ENCODE peak calls at places on chromosomes 12 and 14, in six cellular contexts. D, R, I, L, X and J are unnamed samples.

GRCh38 chr14:37610945-37611523 is 15.6 kb downstream of the TTC6 start:
- DNase-seq in R (no peak), D (no peak), I (no peak), X (no peak), L (no peak), J (no peak)

GRCh38 chr12:63298386-63298930 is 147.5 kb upstream of the AVPR1A start:
- DNase-seq in D (no peak), L (no peak), I (no peak), X (no peak), R (no peak), J (no peak)

GRCh38 chr14:23640524-23641141 is 4.5 kb downstream of the DHRS2 start:
- DNase-seq in R (no peak), L (no peak), I (no peak), D (peak), X (peak), J (no peak)

GRCh38 chr14:67567654-67568053 is 32.4 kb downstream of the PIGH start:
- DNase-seq in X (no peak), D (no peak), L (no peak), I (no peak), R (no peak), J (no peak)

GRCh38 chr12:57165741-57166140 is 18.3 kb upstream of the LRP1-AS start:
- DNase-seq in D (peak), X (no peak), I (no peak), R (no peak), L (no peak), J (no peak)

GRCh38 chr12:108060054-108060453 is 69.0 kb upstream of the WSCD2 start:
- DNase-seq in I (no peak), X (no peak), R (no peak), D (no peak), L (no peak), J (no peak)

GRCh38 chr12:126198516-126198915 is 1133.3 kb downstream of the AACS start:
- DNase-seq in X (no peak), I (no peak), D (no peak), R (no peak), L (no peak), J (no peak)

GRCh38 chr14:100275214-100275613 is 31.0 kb downstream of the SLC25A29 start:
- DNase-seq in D (no peak), X (no peak), I (no peak), L (no peak), R (no peak), J (no peak)

GRCh38 chr12:32454075-32454474 is 54.7 kb downstream of the FGD4 start:
- DNase-seq in R (no peak), I (no peak), X (no peak), L (no peak), D (peak), J (no peak)

GRCh38 chr12:31585895-31586294 is 5.0 kb downstream of the DENND5B start:
- DNase-seq in X (no peak), I (no peak), L (no peak), D (no peak), R (no peak), J (no peak)

GRCh38 chr14:37593496-37594237 is 1.4 kb downstream of the FOXA1 start:
- DNase-seq in R (no peak), D (no peak), X (no peak), I (no peak), L (no peak), J (no peak)

GRCh38 chr12:69789351-69789750 is 35.7 kb upstream of the MYRFL start:
- DNase-seq in R (no peak), X (no peak), I (no peak), L (no peak), D (no peak), J (no peak)

GRCh38 chr14:20564501-20564997 is 3.7 kb upstream of the RNASE9 start:
- DNase-seq in L (no peak), X (no peak), I (no peak), R (no peak), D (no peak), J (no peak)

GRCh38 chr14:96790715-96791114 is 6.5 kb upstream of the VRK1 start:
- DNase-seq in I (no peak), L (no peak), X (no peak), R (no peak), D (no peak), J (no peak)

GRCh38 chr14:63470877-63471565 is 72.2 kb downstream of the PPP2R5E start:
- DNase-seq in D (peak), X (no peak), L (no peak), R (no peak), I (peak), J (no peak)

GRCh38 chr12:89350661-89351488 is 1.4 kb downstream of the DUSP6 start:
- DNase-seq in R (no peak), L (peak), X (no peak), I (peak), D (no peak), J (no peak)

GRCh38 chr14:21267431-21267845 is 1.8 kb downstream of the HNRNPC start:
- DNase-seq in R (no peak), D (no peak), L (no peak), X (no peak), I (peak), J (no peak)

GRCh38 chr14:83483063-83483462 is 1949.4 kb upstream of the SEL1L start:
- DNase-seq in L (no peak), X (no peak), D (peak), R (no peak), I (no peak), J (no peak)

GRCh38 chr12:76586764-76587395 is 27.3 kb upstream of the OSBPL8 start:
- DNase-seq in X (peak), R (no peak), I (peak), D (peak), L (peak), J (no peak)

GRCh38 chr12:124449623-124450375 is 117.6 kb downstream of the NCOR2 start:
- DNase-seq in L (no peak), I (no peak), D (no peak), X (no peak), R (no peak), J (no peak)

GRCh38 chr12:47281667-47282171 is 202.0 kb upstream of the AMIGO2 start:
- DNase-seq in R (no peak), D (no peak), X (no peak), L (peak), I (no peak), J (no peak)

GRCh38 chr14:37903561-37904191 is 304.0 kb upstream of the SSTR1 start:
- DNase-seq in L (peak), D (peak), X (peak), I (peak), R (no peak), J (no peak)

GRCh38 chr14:65287264-65288131 is 125.0 kb upstream of the FUT8 start:
- DNase-seq in D (no peak), I (peak), X (no peak), L (peak), R (no peak), J (no peak)

GRCh38 chr12:2998789-2999264 is 39.6 kb downstream of the TEAD4 start:
- DNase-seq in D (peak), I (no peak), L (no peak), X (no peak), R (no peak), J (peak)

GRCh38 chr12:27652174-27652763 is 44.0 kb upstream of the REP15 start:
- DNase-seq in L (no peak), D (peak), I (peak), R (peak), X (peak), J (peak)

GRCh38 chr12:88726806-88727722 is 146.8 kb upstream of the KITLG start:
- DNase-seq in I (no peak), L (no peak), R (no peak), X (no peak), D (peak), J (no peak)

GRCh38 chr12:113609692-113610469 is 138.2 kb upstream of the LHX5 start:
- DNase-seq in L (no peak), X (no peak), I (no peak), R (no peak), D (no peak), J (no peak)

GRCh38 chr14:34436960-34437728 is 24.9 kb downstream of the SPTSSA start:
- DNase-seq in I (no peak), D (no peak), L (no peak), R (no peak), X (no peak), J (no peak)

GRCh38 chr12:120741476-120742206 is 16.0 kb downstream of the ACADS start:
- DNase-seq in I (no peak), X (no peak), D (no peak), R (no peak), L (no peak), J (no peak)

GRCh38 chr14:59055439-59056045 is 132.9 kb upstream of the DAAM1 start:
- DNase-seq in D (peak), X (peak), L (peak), I (peak), R (peak), J (no peak)

GRCh38 chr14:90403065-90403464 is 6.2 kb downstream of the CALM1 start:
- DNase-seq in R (no peak), L (no peak), I (no peak), X (no peak), D (no peak), J (no peak)

GRCh38 chr12:52395761-52396434 is 10.2 kb downstream of the KRT82 start:
- DNase-seq in X (peak), I (peak), R (no peak), D (no peak), L (no peak), J (no peak)

GRCh38 chr14:92603309-92604257 is 90.0 kb downstream of the RIN3 start:
- DNase-seq in L (peak), D (peak), R (no peak), I (no peak), X (no peak), J (peak)

GRCh38 chr12:131103614-131104463 is 150.1 kb downstream of the ADGRD1 start:
- DNase-seq in D (no peak), L (no peak), I (no peak), R (no peak), X (no peak), J (no peak)

GRCh38 chr12:6696690-6697583 is 3.7 kb downstream of the PIANP start:
- DNase-seq in D (no peak), R (no peak), X (no peak), L (no peak), I (peak), J (no peak)

GRCh38 chr12:28704477-28705169 is 444.5 kb upstream of the FAR2 start:
- DNase-seq in I (no peak), R (no peak), X (no peak), L (no peak), D (no peak), J (no peak)

GRCh38 chr14:77099425-77100167 is 1.5 kb downstream of the CIPC start:
- DNase-seq in X (peak), R (no peak), I (no peak), L (no peak), D (peak), J (no peak)